ENCODE peak calls at places on chromosome 2, in nine cellular contexts. C is GM23248; S is psoas muscle; V is OCI-LY7; R is uterus; F is right atrium auricular region; U is DND-41; W is CD4-positive, CD25-positive, alpha-beta regulatory T cell; I is astrocyte. T is an unnamed sample. For H3K4me1, the result is how much of the 10 kb centered on the place peaks cover.

GRCh38 chr2:140085674-140086073 is 1305.5 kb upstream of the NXPH2 start:
- DNase-seq in R (no peak), F (no peak), I (no peak), V (no peak), C (peak), U (no peak), W (no peak), S (no peak), T (peak)

GRCh38 chr2:172859821-172860707 is 124.4 kb downstream of the RAPGEF4 start:
- DNase-seq in W (no peak), S (no peak), I (no peak), F (no peak), C (no peak), R (no peak), U (no peak), V (no peak), T (peak)

GRCh38 chr2:151251012-151251411 is 10.7 kb downstream of the RBM43 start:
- DNase-seq in U (no peak), I (peak), S (no peak), W (no peak), R (no peak), V (no peak), C (peak), F (no peak), T (no peak)

GRCh38 chr2:206212673-206213513 is 53.2 kb downstream of the EEF1B2 start:
- DNase-seq in I (peak), W (no peak), R (no peak), U (no peak), S (no peak), C (peak), F (no peak), V (no peak), T (peak)

GRCh38 chr2:170222298-170222697 is 44.4 kb downstream of the MYO3B start:
- DNase-seq in F (no peak), I (no peak), V (no peak), C (no peak), W (no peak), R (no peak), U (no peak), S (no peak), T (peak)

GRCh38 chr2:82256288-82256687 is 1951.7 kb upstream of the LRRTM1 start:
- DNase-seq in I (no peak), U (no peak), V (no peak), S (no peak), F (no peak), C (no peak), W (no peak), R (no peak), T (no peak)

GRCh38 chr2:141187063-141187429 is 943.8 kb downstream of the LRP1B start:
- DNase-seq in C (no peak), V (no peak), I (no peak), W (no peak), U (no peak), S (no peak), F (no peak), R (no peak), T (no peak)

GRCh38 chr2:58291726-58292430 is 50.8 kb upstream of the FANCL start:
- DNase-seq in R (no peak), C (no peak), V (no peak), W (no peak), U (no peak), S (no peak), F (no peak), I (no peak), T (no peak)

GRCh38 chr2:142291964-142292363 is 161.1 kb upstream of the LRP1B start:
- DNase-seq in U (no peak), V (no peak), C (no peak), I (peak), W (no peak), S (no peak), F (no peak), R (no peak), T (no peak)

GRCh38 chr2:67574230-67574629 is 177.1 kb downstream of the ETAA1 start:
- DNase-seq in C (peak), V (no peak), F (no peak), U (no peak), I (peak), S (no peak), W (no peak), R (no peak), T (peak)

GRCh38 chr2:71934595-71935263 is 212.9 kb downstream of the CYP26B1 start:
- DNase-seq in C (peak), U (no peak), S (peak), I (peak), V (no peak), R (peak), W (no peak), F (peak), T (peak)

GRCh38 chr2:26977012-26977411 is 6.6 kb downstream of the MAPRE3 start:
- DNase-seq in U (no peak), W (no peak), F (no peak), I (no peak), R (no peak), S (no peak), C (no peak), V (no peak), T (no peak)

GRCh38 chr2:216687646-216688045 is 7.7 kb downstream of the IGFBP5 start:
- DNase-seq in I (no peak), V (peak), S (no peak), C (peak), W (no peak), U (peak), R (peak), F (no peak), T (peak)

GRCh38 chr2:21317131-21317530 is 193.4 kb downstream of the TDRD15 start:
- DNase-seq in C (peak), R (peak), F (peak), S (peak), I (no peak), U (peak), W (no peak), V (peak), T (peak)

DNA sequence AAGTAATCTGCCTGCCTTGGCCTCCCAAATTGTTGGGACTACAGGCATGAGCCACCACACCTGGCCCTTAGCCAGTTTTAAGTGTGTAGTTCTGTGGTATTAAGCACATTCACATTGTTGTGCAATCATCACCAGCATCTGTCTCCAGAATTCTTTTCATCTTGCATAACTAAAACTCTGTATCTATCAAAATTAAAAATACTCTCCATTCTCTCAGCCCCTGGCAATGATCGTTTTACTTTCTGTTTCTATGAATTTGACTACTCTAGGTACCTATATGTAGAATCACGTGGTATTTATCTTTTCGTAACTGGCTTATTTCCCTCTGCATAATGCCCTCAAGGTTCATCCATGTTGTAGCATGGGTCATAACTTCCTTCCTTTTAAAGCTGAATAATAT is 45.5 kb upstream of the CAVIN2 start:
- DNase-seq in S (no peak), R (no peak), W (no peak), I (peak), C (peak), V (no peak), F (no peak), U (no peak), T (peak)
- H3K4me3 ChIP-seq in S (no peak), R (no peak), W (no peak), I (no peak), C (peak), V (no peak), F (no peak), U (no peak), T (no peak)

DNA sequence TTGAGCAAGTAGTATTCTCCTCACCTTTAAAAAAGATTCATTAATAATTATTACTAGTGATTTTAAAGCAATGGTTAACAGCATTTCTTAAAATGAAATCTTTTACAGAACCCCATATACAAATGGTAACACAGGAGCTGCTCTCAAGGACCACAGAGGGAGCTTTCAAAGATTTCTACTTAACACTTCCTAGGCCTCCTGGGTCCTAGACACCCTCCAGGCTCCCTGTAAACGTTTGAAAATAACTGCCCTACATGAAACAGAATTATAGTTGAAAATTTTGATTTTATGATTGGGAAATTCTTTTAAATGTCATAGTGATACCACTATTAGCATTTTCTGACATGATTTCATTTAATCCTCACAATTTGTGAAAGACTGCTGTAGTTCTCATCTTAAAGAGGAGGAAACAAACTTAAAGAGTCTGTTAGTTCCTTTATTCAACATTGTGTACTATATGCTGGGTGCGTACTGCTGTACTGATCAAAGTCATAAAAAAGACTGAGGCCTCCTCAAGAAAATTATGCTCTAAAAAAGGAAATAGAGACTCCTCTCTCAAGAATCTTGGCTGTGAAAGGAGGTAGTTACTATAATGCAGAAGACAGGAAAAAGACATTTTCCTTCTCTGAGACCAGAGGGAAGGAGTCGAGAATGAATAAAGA is 10.6 kb downstream of the CUL3 start:
- DNase-seq in V (peak), W (no peak), U (no peak), F (no peak), I (no peak), S (no peak), C (no peak), R (no peak), T (no peak)
- H3K4me1 ChIP-seq in V (half or more), W (half or more), U (under half), F (half or more), I (under half), S (half or more), C (half or more), R (under half), T (under half)

GRCh38 chr2:12501469-12502147 is 215.1 kb upstream of the TRIB2 start:
- DNase-seq in F (peak), C (peak), V (no peak), W (peak), S (peak), U (peak), R (no peak), I (no peak), T (no peak)
- H3K4me3 ChIP-seq in F (no peak), C (no peak), V (no peak), W (peak), S (no peak), U (no peak), R (no peak), I (no peak), T (no peak)

GRCh38 chr2:8495189-8495855 is 186.5 kb upstream of the ID2 start:
- DNase-seq in W (no peak), U (no peak), V (peak), S (no peak), R (no peak), F (no peak), I (no peak), C (no peak), T (no peak)

GRCh38 chr2:8494589-8494988 is 187.3 kb upstream of the ID2 start:
- DNase-seq in V (no peak), R (no peak), C (no peak), U (no peak), I (no peak), S (no peak), F (no peak), W (no peak), T (no peak)

GRCh38 chr2:8496079-8496478 is 185.8 kb upstream of the ID2 start:
- DNase-seq in S (no peak), V (no peak), W (no peak), U (no peak), I (no peak), R (no peak), F (no peak), C (no peak), T (no peak)

GRCh38 chr2:8494151-8494550 is 187.7 kb upstream of the ID2 start:
- DNase-seq in F (no peak), W (no peak), I (no peak), S (no peak), R (no peak), U (no peak), V (no peak), C (no peak), T (no peak)

GRCh38 chr2:8496617-8497016 is 185.2 kb upstream of the ID2 start:
- DNase-seq in C (no peak), F (no peak), I (no peak), S (no peak), V (no peak), U (no peak), W (no peak), R (no peak), T (no peak)
- H3K4me1 ChIP-seq in C (under half), F (under half), I (under half), S (under half), V (under half), U (under half), W (under half), R (under half), T (under half)

DNA sequence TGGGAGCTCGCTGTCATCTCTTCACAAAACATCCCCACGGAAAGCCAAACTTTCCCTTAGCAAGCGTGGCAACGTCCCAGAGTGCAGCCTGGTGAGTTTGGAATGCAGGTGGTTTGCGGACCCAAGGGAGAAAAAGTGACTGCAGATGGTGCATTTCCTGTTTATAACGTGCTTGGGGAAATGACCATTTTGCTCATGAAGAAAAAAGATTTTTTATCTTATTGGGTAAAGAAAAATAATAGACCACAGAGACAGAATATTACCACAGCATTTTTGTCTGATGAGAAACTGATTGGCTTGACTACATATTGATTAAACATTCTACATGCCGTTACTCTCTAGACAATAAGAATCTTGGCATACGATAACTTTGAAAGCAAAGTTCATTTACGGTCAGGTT is 136.5 kb downstream of the COPS8 start:
- DNase-seq in S (peak), U (no peak), C (peak), W (no peak), R (no peak), F (peak), V (no peak), I (peak), T (no peak)
- H3K4me3 ChIP-seq in S (no peak), U (no peak), C (peak), W (no peak), R (no peak), F (no peak), V (no peak), I (peak), T (no peak)

DNA sequence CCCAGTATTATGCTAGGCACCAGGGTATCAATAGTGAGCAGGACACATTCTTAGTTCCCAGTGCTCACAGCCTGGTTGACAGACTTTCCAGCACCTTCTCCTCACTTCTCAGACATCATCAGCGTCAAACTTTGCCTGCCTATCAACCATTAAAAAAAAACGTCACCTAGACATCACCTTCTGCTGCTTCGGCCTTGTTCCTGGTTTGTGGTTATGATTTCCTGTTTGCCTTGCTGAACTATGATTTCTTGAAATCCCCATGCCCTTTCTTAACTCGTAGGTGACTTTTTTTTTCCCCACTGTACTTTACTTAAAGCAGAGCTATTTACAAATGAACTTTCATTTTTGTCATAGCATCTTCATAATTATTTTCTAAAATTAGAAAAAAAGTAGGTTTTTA is 60.3 kb upstream of the NABP1 start:
- DNase-seq in F (no peak), V (peak), C (no peak), U (peak), W (peak), R (no peak), I (no peak), S (no peak), T (no peak)
- H3K4me1 ChIP-seq in F (under half), V (under half), C (under half), U (under half), W (under half), R (under half), I (under half), S (under half), T (under half)

GRCh38 chr2:97697252-97698235 is 15.8 kb upstream of the ZAP70 start:
- DNase-seq in U (peak), F (peak), S (peak), R (peak), V (peak), C (peak), I (peak), W (peak), T (peak)
- H3K4me3 ChIP-seq in U (peak), F (no peak), S (no peak), R (no peak), V (peak), C (peak), I (no peak), W (peak), T (no peak)

DNA sequence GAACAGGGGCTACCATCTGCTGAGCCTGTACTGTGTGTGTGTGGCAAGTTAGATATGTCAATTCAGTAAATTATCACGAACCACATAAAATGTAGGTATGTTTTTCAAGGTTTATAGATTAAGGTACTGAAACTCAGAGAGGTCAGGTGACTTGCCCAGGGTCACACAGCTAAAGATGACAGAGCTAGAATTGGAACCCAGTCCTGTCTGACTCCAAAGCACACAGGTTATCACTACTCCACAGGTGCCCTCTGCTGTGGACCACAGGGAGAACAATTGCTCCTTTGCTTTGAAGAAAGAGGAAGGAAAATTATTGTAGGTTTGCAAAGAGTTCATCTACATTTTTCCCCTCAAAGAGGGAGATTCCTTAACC is 229.7 kb upstream of the AGAP1 start:
- DNase-seq in C (no peak), V (no peak), U (no peak), I (no peak), F (no peak), R (no peak), W (no peak), S (no peak), T (no peak)
- H3K4me1 ChIP-seq in C (under half), V (under half), U (under half), I (under half), F (under half), R (under half), W (under half), S (under half), T (under half)